ENCODE peak calls at places on chromosomes 3 and 15, in four cellular contexts. Y is WTC11, H is GM12878, W is K562. J is an unnamed sample.

GRCh38 chr3:130711885-130712284 is 34.7 kb downstream of the PIK3R4 start:
- DNase-seq in H (no peak), Y (no peak), W (no peak), J (no peak)

GRCh38 chr3:56856686-56857577 is 55.2 kb upstream of the ARHGEF3 start:
- DNase-seq in H (no peak), W (peak; percentile 40), Y (no peak), J (no peak)

GRCh38 chr3:177314897-177315296 is 117.6 kb upstream of the TBL1XR1 start:
- DNase-seq in W (no peak), Y (no peak), H (no peak), J (no peak)

GRCh38 chr15:49044761-49045571 is 1.3 kb downstream of the SECISBP2L start:
- DNase-seq in H (no peak), W (no peak), Y (no peak), J (no peak)

GRCh38 chr3:112974178-112974517 is 755 bp downstream of the CD200R1 start:
- DNase-seq in Y (no peak), W (no peak), H (no peak), J (no peak)

GRCh38 chr15:84749111-84749991 is 959 bp downstream of the ZNF592 start:
- DNase-seq in Y (peak; percentile 20), H (no peak), W (peak; percentile 42), J (peak; percentile 56)

GRCh38 chr3:142858043-142858442 is 30.8 kb downstream of the PCOLCE2 start:
- DNase-seq in W (no peak), H (no peak), Y (no peak), J (no peak)

GRCh38 chr3:72165337-72165736 is 380.4 kb upstream of the PROK2 start:
- DNase-seq in H (no peak), W (no peak), Y (no peak), J (no peak)

GRCh38 chr3:13647314-13648059 is 98.6 kb downstream of the FBLN2 start:
- DNase-seq in W (peak; percentile 48), H (no peak), Y (no peak), J (no peak)

GRCh38 chr3:182508896-182509295 is 284.4 kb upstream of the ATP11B start:
- DNase-seq in H (no peak), Y (peak; percentile 25), W (no peak), J (no peak)

GRCh38 chr3:108677811-108678210 is 79.4 kb downstream of the RETNLB start:
- DNase-seq in H (no peak), W (no peak), Y (no peak), J (no peak)

GRCh38 chr3:128198313-128198712 is 45.0 kb downstream of the EEFSEC start:
- DNase-seq in Y (no peak), H (no peak), W (no peak), J (peak; percentile 4)

GRCh38 chr3:47464603-47465002 is 11.1 kb downstream of the SCAP start:
- DNase-seq in H (no peak), Y (no peak), W (no peak), J (no peak)

GRCh38 chr3:55405436-55405835 is 81.7 kb downstream of the WNT5A start:
- DNase-seq in W (peak; percentile 31), H (no peak), Y (peak; percentile 80), J (no peak)

GRCh38 chr3:71647751-71648150 is 64.2 kb upstream of the FOXP1 start:
- DNase-seq in W (no peak), H (no peak), Y (no peak), J (no peak)

GRCh38 chr15:52040167-52040900 is 21.3 kb downstream of the MAPK6 start:
- DNase-seq in Y (no peak), H (no peak), W (peak; percentile 16), J (no peak)

GRCh38 chr3:171320721-171321120 is 139.5 kb downstream of the TNIK start:
- DNase-seq in H (no peak), Y (no peak), W (no peak), J (no peak)

GRCh38 chr3:94162700-94163099 is 99.8 kb downstream of the NSUN3 start:
- DNase-seq in H (no peak), W (peak; percentile 7), Y (no peak), J (peak; percentile 13)

GRCh38 chr3:18868911-18869689 is 279.2 kb upstream of the KCNH8 start:
- DNase-seq in H (no peak), W (no peak), Y (no peak), J (no peak)

GRCh38 chr15:48501208-48501607 is 144.3 kb downstream of the FBN1 start:
- DNase-seq in Y (no peak), H (peak; percentile 15), W (no peak), J (no peak)

GRCh38 chr15:34813446-34814190 is 18.3 kb upstream of the ACTC1 start:
- DNase-seq in W (no peak), Y (no peak), H (no peak), J (no peak)

GRCh38 chr3:95333826-95334225 is 1271.0 kb downstream of the NSUN3 start:
- DNase-seq in H (no peak), W (no peak), Y (no peak), J (no peak)

GRCh38 chr15:74297867-74298266 is 61.7 kb downstream of the CCDC33 start:
- DNase-seq in W (no peak), H (no peak), Y (no peak), J (no peak)

GRCh38 chr15:40906947-40907802 is 12.9 kb downstream of the VPS18 start:
- DNase-seq in W (no peak), Y (no peak), H (no peak), J (no peak)

GRCh38 chr3:57451150-57451846 is 92.8 kb downstream of the DNAH12 start:
- DNase-seq in W (no peak), H (no peak), Y (no peak), J (peak; percentile 6)

GRCh38 chr15:96409231-96410138 is 79.0 kb downstream of the NR2F2 start:
- DNase-seq in H (no peak), W (peak; percentile 38), Y (peak; percentile 37), J (peak; percentile 4)

GRCh38 chr15:45326280-45326679 is 52.1 kb downstream of the GATM start:
- DNase-seq in H (no peak), Y (peak; percentile 14), W (no peak), J (no peak)

GRCh38 chr15:80420658-80421057 is 16.5 kb downstream of the ARNT2 start:
- DNase-seq in H (no peak), W (no peak), Y (no peak), J (no peak)
- TF ChIP-seq CTCF in H (no peak), W (no peak), Y (no peak), J (no peak)

DNA sequence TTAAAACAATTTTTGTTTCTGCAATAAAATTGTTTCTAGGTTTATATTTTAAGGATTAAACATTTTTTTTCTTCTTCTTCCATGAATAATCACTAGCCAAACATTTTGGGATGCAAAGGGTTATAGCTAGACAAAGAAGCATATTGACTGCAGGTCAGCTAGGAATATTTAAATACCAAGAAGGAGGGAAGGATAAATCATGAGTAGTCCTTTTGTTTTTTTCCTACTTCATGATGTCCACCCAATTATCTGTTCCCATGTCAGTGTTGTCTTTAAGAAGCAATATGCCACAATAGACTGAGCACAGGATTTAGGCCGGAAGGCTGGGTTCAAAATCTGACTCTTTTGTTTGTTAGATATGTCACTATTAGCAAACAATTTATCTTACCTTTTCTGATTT is 82.1 kb downstream of the VPS8 start:
- DNase-seq in Y (no peak), W (no peak), H (no peak), J (no peak)
- TF ChIP-seq NR2C2 in Y (no peak), W (no peak), H (no peak), J (no peak)

GRCh38 chr3:16305121-16305541 is 40.1 kb downstream of the OXNAD1 start:
- DNase-seq in Y (no peak), H (no peak), W (peak; percentile 46), J (no peak)
- TF ChIP-seq CTCF in Y (no peak), H (no peak), W (no peak), J (no peak)

GRCh38 chr15:98560338-98560737 is 88.0 kb upstream of the IGF1R start:
- DNase-seq in W (no peak), H (no peak), Y (no peak), J (no peak)
- TF ChIP-seq NR2C2 in W (no peak), H (no peak), Y (no peak), J (no peak)